ENCODE peak calls at places on chromosome 1, in four cellular contexts. One of them, this sample, is unnamed.

GRCh38 chr1:204258213-204259115 is 44.7 kb upstream of the GOLT1A start:
- DNase-seq in K562: peak
- DNase-seq in A549: peak
- DNase-seq in HepG2: peak
- DNase-seq in this sample: no peak

GRCh38 chr1:66168467-66168887 is 365.5 kb upstream of the SGIP1 start:
- DNase-seq in HepG2: no peak
- DNase-seq in A549: no peak
- DNase-seq in K562: no peak
- DNase-seq in this sample: no peak

GRCh38 chr1:247172956-247173355 is 1.1 kb upstream of the ZNF124 start:
- DNase-seq in HepG2: no peak
- DNase-seq in A549: no peak
- DNase-seq in K562: no peak
- DNase-seq in this sample: peak

GRCh38 chr1:171403396-171403795 is 81.9 kb upstream of the PRRC2C start:
- DNase-seq in K562: no peak
- DNase-seq in HepG2: no peak
- DNase-seq in A549: no peak
- DNase-seq in this sample: no peak

GRCh38 chr1:3642921-3643675 is 6.8 kb downstream of the WRAP73 start:
- DNase-seq in K562: no peak
- DNase-seq in A549: no peak
- DNase-seq in HepG2: no peak
- DNase-seq in this sample: no peak

GRCh38 chr1:184199797-184200170 is 148.3 kb downstream of the TSEN15 start:
- DNase-seq in K562: no peak
- DNase-seq in HepG2: no peak
- DNase-seq in A549: no peak
- DNase-seq in this sample: no peak

GRCh38 chr1:86436041-86436440 is 12.1 kb downstream of the CLCA2 start:
- DNase-seq in K562: no peak
- DNase-seq in A549: no peak
- DNase-seq in HepG2: no peak
- DNase-seq in this sample: no peak

GRCh38 chr1:156420209-156421061 is 51.4 kb downstream of the RHBG start:
- DNase-seq in HepG2: no peak
- DNase-seq in K562: no peak
- DNase-seq in A549: no peak
- DNase-seq in this sample: no peak

GRCh38 chr1:99069146-99069545 is 64.5 kb upstream of the PLPPR5 start:
- DNase-seq in K562: no peak
- DNase-seq in HepG2: no peak
- DNase-seq in A549: no peak
- DNase-seq in this sample: no peak

GRCh38 chr1:203871114-203871875 is 9.9 kb downstream of the SNRPE start:
- DNase-seq in HepG2: peak
- DNase-seq in A549: peak
- DNase-seq in K562: peak
- DNase-seq in this sample: no peak

GRCh38 chr1:206979379-206980043 is 9.3 kb upstream of the FCAMR start:
- DNase-seq in HepG2: peak
- DNase-seq in A549: peak
- DNase-seq in K562: peak
- DNase-seq in this sample: no peak

GRCh38 chr1:57741521-57741920 is 317.7 kb upstream of the DAB1 start:
- DNase-seq in HepG2: no peak
- DNase-seq in A549: no peak
- DNase-seq in K562: no peak
- DNase-seq in this sample: peak

GRCh38 chr1:22952694-22953391 is 19.8 kb downstream of the LACTBL1 start:
- DNase-seq in K562: no peak
- DNase-seq in HepG2: no peak
- DNase-seq in A549: no peak
- DNase-seq in this sample: no peak

GRCh38 chr1:21289700-21290545 is at the start of gene ECE1:
- DNase-seq in HepG2: no peak
- DNase-seq in A549: peak
- DNase-seq in K562: no peak
- DNase-seq in this sample: no peak

GRCh38 chr1:184289825-184290550 is 96.8 kb upstream of the C1orf21 start:
- DNase-seq in HepG2: no peak
- DNase-seq in K562: no peak
- DNase-seq in A549: no peak
- DNase-seq in this sample: no peak

GRCh38 chr1:200198247-200198646 is 170.7 kb downstream of the NR5A2 start:
- DNase-seq in HepG2: no peak
- DNase-seq in A549: no peak
- DNase-seq in K562: no peak
- DNase-seq in this sample: no peak

GRCh38 chr1:46747683-46748288 is 28.9 kb upstream of the EFCAB14 start:
- DNase-seq in K562: peak
- DNase-seq in A549: peak
- DNase-seq in HepG2: peak
- DNase-seq in this sample: no peak
- TF ChIP-seq CHD4 in K562: no peak
- TF ChIP-seq CHD4 in A549: no peak
- TF ChIP-seq CHD4 in HepG2: no peak
- TF ChIP-seq CHD4 in this sample: no peak

GRCh38 chr1:219581344-219581743 is 31.6 kb downstream of the ZC3H11B start:
- DNase-seq in A549: no peak
- DNase-seq in K562: no peak
- DNase-seq in HepG2: no peak
- DNase-seq in this sample: no peak

GRCh38 chr1:219582865-219583264 is 30.0 kb downstream of the ZC3H11B start:
- DNase-seq in A549: no peak
- DNase-seq in HepG2: no peak
- DNase-seq in K562: no peak
- DNase-seq in this sample: no peak

GRCh38 chr1:219580019-219580676 is 32.8 kb downstream of the ZC3H11B start:
- DNase-seq in A549: no peak
- DNase-seq in K562: no peak
- DNase-seq in HepG2: no peak
- DNase-seq in this sample: no peak

GRCh38 chr1:219585837-219586465 is 27.0 kb downstream of the ZC3H11B start:
- DNase-seq in A549: no peak
- DNase-seq in HepG2: no peak
- DNase-seq in K562: no peak
- DNase-seq in this sample: no peak

GRCh38 chr1:219582310-219582709 is 30.6 kb downstream of the ZC3H11B start:
- DNase-seq in A549: no peak
- DNase-seq in HepG2: no peak
- DNase-seq in K562: no peak
- DNase-seq in this sample: no peak
- TF ChIP-seq CHD4 in A549: no peak
- TF ChIP-seq CHD4 in HepG2: no peak
- TF ChIP-seq CHD4 in K562: no peak
- TF ChIP-seq CHD4 in this sample: no peak

DNA sequence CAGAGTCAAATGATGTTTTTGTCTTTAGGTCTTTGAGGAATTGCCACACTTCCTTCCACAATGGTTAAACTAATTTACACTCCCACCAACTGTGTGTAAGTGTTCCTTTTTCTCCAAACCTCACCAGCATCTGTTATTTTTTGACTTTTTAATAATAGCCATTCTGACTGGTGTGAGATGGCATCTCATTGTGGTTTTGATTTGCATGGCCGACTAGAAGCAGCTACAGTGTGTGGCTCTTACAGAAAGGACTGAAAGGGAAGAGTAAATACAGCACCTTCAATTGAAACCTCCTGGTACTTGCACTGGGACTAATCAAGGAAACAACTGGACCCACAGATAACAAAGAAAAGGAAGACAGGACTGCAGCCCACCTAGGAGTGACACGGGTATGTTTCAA is 668.0 kb upstream of the RGS18 start:
- DNase-seq in K562: no peak
- DNase-seq in A549: no peak
- DNase-seq in HepG2: no peak
- DNase-seq in this sample: no peak
- TF ChIP-seq CHD4 in K562: no peak
- TF ChIP-seq CHD4 in A549: no peak
- TF ChIP-seq CHD4 in HepG2: no peak
- TF ChIP-seq CHD4 in this sample: no peak

DNA sequence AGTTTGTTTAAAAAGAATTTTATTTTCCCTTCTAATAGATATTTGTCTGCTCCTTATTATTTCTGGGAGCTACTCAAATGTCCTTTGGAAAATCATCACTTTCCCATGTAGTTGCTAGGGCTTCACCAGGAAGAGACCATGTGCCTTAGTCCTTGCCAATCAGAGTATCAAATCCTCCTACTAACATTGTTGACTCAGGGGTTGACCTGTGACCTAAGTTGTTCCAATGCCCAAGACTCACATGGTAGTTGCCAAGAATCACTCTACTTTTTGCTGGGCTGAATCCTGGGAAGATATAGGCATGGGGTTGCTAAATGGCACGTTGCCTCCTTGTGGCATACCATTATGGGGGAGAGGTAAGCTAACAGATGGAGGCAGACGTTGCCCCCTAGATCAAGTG is 58.2 kb upstream of the FOXD3 start:
- DNase-seq in A549: no peak
- DNase-seq in K562: no peak
- DNase-seq in HepG2: no peak
- DNase-seq in this sample: no peak
- TF ChIP-seq CHD4 in A549: no peak
- TF ChIP-seq CHD4 in K562: no peak
- TF ChIP-seq CHD4 in HepG2: no peak
- TF ChIP-seq CHD4 in this sample: no peak